ENCODE peak calls at places on chromosomes 3 and 15, in eight cellular contexts. C is pancreas, W is tibial artery, Y is iPS DF 6.9, F is colonic mucosa, S is uterus, K is right lobe of liver, E is small intestine. N is an unnamed sample.
A peak's percentile ranks its signal among the peaks of the same experiment; 100 is the strongest.

GRCh38 chr3:142990706-142991105 is 10.7 kb upstream of the U2SURP start:
- DNase-seq in C (no peak), W (no peak), Y (no peak), F (no peak), S (no peak), K (no peak), E (no peak), N (no peak)

GRCh38 chr15:82768414-82769081 is 37.3 kb downstream of the FSD2 start:
- DNase-seq in C (no peak), W (no peak), Y (no peak), F (no peak), S (no peak), K (no peak), E (peak; percentile 84), N (no peak)

GRCh38 chr15:80188293-80188692 is 35.5 kb downstream of the FAH start:
- DNase-seq in C (no peak), W (no peak), Y (no peak), F (no peak), S (no peak), K (no peak), E (no peak), N (no peak)

GRCh38 chr3:127744216-127744815 is 71.6 kb downstream of the ABTB1 start:
- DNase-seq in C (no peak), W (no peak), Y (no peak), F (no peak), S (no peak), K (no peak), E (no peak), N (no peak)

GRCh38 chr3:164683516-164683915 is 394.8 kb downstream of the SI start:
- DNase-seq in C (no peak), W (no peak), Y (no peak), F (no peak), S (no peak), K (no peak), E (no peak), N (no peak)

GRCh38 chr3:127652246-127652995 is 20.3 kb upstream of the ABTB1 start:
- DNase-seq in C (no peak), W (peak; percentile 55), Y (peak; percentile 48), F (no peak), S (peak; percentile 51), K (no peak), E (peak; percentile 41), N (no peak)

GRCh38 chr3:26653811-26654379 is 31.3 kb downstream of the LRRC3B start:
- DNase-seq in C (no peak), W (no peak), Y (no peak), F (no peak), S (no peak), K (no peak), E (no peak), N (no peak)

GRCh38 chr3:3065876-3066275 is 44.3 kb downstream of the IL5RA start:
- DNase-seq in C (no peak), W (no peak), Y (no peak), F (no peak), S (no peak), K (no peak), E (peak; percentile 26), N (no peak)

GRCh38 chr3:112013058-112013783 is 14.5 kb downstream of the TAGLN3 start:
- DNase-seq in C (peak; percentile 52), W (peak; percentile 57), Y (no peak), F (peak; percentile 55), S (peak; percentile 51), K (peak; percentile 62), E (peak; percentile 78), N (no peak)

GRCh38 chr3:195570344-195570743 is 13.4 kb downstream of the APOD start:
- DNase-seq in C (no peak), W (no peak), Y (no peak), F (no peak), S (no peak), K (no peak), E (no peak), N (no peak)

GRCh38 chr15:84725001-84725491 is 9.1 kb upstream of the SEC11A start:
- DNase-seq in C (no peak), W (peak; percentile 50), Y (no peak), F (no peak), S (no peak), K (no peak), E (no peak), N (no peak)

GRCh38 chr3:73813978-73814292 is 189.2 kb upstream of the PDZRN3 start:
- DNase-seq in C (no peak), W (no peak), Y (no peak), F (no peak), S (no peak), K (no peak), E (no peak), N (no peak)

GRCh38 chr3:114697441-114697840 is 403.6 kb downstream of the TIGIT start:
- DNase-seq in C (no peak), W (no peak), Y (no peak), F (no peak), S (no peak), K (no peak), E (no peak), N (no peak)

GRCh38 chr3:186643493-186643892 is 3.3 kb downstream of the FETUB start:
- DNase-seq in C (no peak), W (no peak), Y (no peak), F (no peak), S (no peak), K (no peak), E (no peak), N (no peak)

GRCh38 chr3:186915808-186916796 is 14.2 kb upstream of the ST6GAL1 start:
- DNase-seq in C (no peak), W (no peak), Y (no peak), F (no peak), S (no peak), K (no peak), E (no peak), N (no peak)

GRCh38 chr15:57472861-57473260 is 96.6 kb downstream of the CGNL1 start:
- DNase-seq in C (no peak), W (no peak), Y (no peak), F (no peak), S (no peak), K (no peak), E (no peak), N (no peak)

GRCh38 chr15:73171711-73172110 is 119.4 kb downstream of the NEO1 start:
- DNase-seq in C (no peak), W (no peak), Y (no peak), F (no peak), S (no peak), K (no peak), E (no peak), N (no peak)

GRCh38 chr3:131107637-131108433 is 81.2 kb downstream of the NEK11 start:
- DNase-seq in C (no peak), W (no peak), Y (no peak), F (no peak), S (no peak), K (no peak), E (no peak), N (no peak)

GRCh38 chr3:100358413-100358812 is 23.9 kb downstream of the NIT2 start:
- DNase-seq in C (no peak), W (no peak), Y (no peak), F (no peak), S (no peak), K (peak; percentile 54), E (no peak), N (no peak)

GRCh38 chr3:155411500-155412223 is 118.2 kb upstream of the STRIT1 start:
- DNase-seq in C (no peak), W (no peak), Y (no peak), F (no peak), S (no peak), K (no peak), E (no peak), N (no peak)

DNA sequence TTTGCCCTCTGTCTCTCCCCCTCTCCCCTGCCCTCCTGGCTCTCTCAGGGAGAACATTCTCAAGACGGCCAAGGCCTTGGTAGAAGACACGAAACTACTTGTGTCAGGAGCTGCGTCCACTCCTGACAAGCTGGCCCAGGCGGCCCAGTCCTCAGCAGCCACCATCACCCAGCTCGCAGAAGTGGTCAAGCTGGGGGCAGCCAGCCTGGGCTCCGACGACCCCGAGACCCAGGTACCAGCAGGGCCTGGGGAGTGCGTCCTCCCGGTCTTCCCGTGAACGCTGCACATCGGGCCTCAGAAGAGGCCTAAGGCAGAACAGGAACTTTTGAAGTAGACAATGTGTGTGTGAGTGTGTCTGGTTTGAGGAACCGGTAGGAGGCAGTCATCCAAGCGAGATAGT is 245.4 kb upstream of the TPM1 start:
- DNase-seq in C (no peak), W (no peak), Y (no peak), F (no peak), S (no peak), K (no peak), E (no peak), N (no peak)
- H3K27ac ChIP-seq in C (no peak overlapping the region), W (no peak overlapping the region), Y (no peak overlapping the region), F (no peak overlapping the region), S (no peak overlapping the region), K (no peak overlapping the region), E (no peak overlapping the region), N (no peak overlapping the region)

DNA sequence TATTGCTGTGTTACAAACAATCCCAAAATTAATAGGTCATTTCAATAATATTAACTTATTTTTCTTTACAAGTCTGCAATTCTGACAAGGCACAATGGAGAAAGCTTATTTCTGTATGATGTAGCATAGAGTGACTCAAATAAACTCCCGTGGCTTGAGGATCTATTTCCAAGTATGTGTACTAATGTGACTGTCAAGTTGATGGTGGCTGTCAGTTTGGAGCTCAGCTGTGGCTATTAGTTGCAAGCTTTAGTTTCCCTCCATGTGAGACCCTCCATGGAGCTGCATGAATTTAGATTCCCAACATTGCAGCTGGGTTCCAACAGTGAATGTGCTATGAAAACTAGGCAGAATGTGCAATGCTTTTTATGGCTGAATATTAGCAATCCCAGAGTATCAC is 515.5 kb upstream of the GBE1 start:
- DNase-seq in C (no peak), W (no peak), Y (no peak), F (no peak), S (no peak), K (no peak), E (no peak), N (no peak)
- H3K9me3 ChIP-seq in C (no peaks in the 10 kb centered on the region), W (no peaks in the 10 kb centered on the region), Y (no peaks in the 10 kb centered on the region), F (no peaks in the 10 kb centered on the region), S (no peaks in the 10 kb centered on the region), K (no peaks in the 10 kb centered on the region), E (no peaks in the 10 kb centered on the region), N (no peaks in the 10 kb centered on the region)

DNA sequence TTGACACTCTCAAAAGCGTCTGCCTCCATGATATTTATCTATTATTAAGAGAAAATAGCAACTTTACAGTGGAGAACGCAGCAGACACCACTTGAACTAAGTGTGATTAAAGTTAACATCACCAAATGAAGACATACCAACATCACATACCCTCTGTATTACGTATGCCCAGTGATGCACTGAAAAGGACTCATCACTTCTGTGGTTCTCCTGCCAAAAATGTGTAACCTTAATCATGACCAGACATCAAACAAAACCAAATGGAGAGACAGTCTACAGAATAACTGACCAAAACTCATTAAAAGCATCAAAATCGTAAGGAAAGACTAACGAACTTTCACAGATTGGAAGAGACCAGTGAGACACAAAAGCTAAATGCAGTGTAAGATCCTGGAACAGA is 103.2 kb downstream of the PPP2R3A start:
- DNase-seq in C (no peak), W (no peak), Y (no peak), F (no peak), S (no peak), K (no peak), E (no peak), N (no peak)
- H3K4me1 ChIP-seq in C (no peaks in the 10 kb centered on the region), W (peaks cover 20% of the 10 kb centered on the region), Y (no peaks in the 10 kb centered on the region), F (no peaks in the 10 kb centered on the region), S (no peaks in the 10 kb centered on the region), K (no peaks in the 10 kb centered on the region), E (no peaks in the 10 kb centered on the region), N (peaks cover 13% of the 10 kb centered on the region)

DNA sequence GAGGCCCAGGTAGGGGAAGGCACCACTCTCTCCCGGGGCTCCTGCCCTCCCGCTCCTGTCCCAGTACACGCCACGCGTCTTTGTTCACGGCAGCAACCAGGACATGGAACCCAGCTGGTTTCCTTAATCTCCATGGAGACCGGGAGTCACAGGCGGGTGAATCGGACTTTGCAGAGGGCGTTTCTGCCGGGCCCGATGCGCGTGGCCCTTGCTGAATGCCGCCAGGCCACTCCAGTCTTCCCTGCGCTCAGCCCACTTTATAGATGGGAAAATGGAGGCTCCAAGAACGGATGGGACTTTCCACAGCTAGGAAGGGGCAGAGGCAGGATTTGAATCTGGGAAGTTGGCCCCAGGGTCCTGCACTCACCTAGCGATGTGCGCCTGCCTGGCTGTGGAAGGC is 7.4 kb downstream of the PLXND1 start:
- DNase-seq in C (no peak), W (no peak), Y (no peak), F (no peak), S (no peak), K (no peak), E (no peak), N (no peak)
- H3K27ac ChIP-seq in C (no peak overlapping the region), W (peak overlapping the region; percentile 88), Y (no peak overlapping the region), F (peak overlapping the region; percentile 41), S (peak overlapping the region; percentile 84), K (no peak overlapping the region), E (no peak overlapping the region), N (peak overlapping the region; percentile 91)